ENCODE peak calls at places on chromosomes 13 and 19, in seven cellular contexts. One of them, this sample, is unnamed.

GRCh38 chr19:58569943-58570670 is 3.0 kb downstream of the MZF1 start:
- DNase-seq in neural crest cell: no peak
- DNase-seq in aorta: peak
- DNase-seq in mucosa of gallbladder: no peak
- DNase-seq in epithelial cell of prostate: no peak
- DNase-seq in GM12878: no peak
- DNase-seq in HEK293T: no peak
- DNase-seq in this sample: no peak

GRCh38 chr19:43610493-43610892 is 1.4 kb upstream of the SRRM5 start:
- DNase-seq in aorta: no peak
- DNase-seq in HEK293T: no peak
- DNase-seq in GM12878: no peak
- DNase-seq in neural crest cell: no peak
- DNase-seq in mucosa of gallbladder: no peak
- DNase-seq in epithelial cell of prostate: no peak
- DNase-seq in this sample: no peak

GRCh38 chr13:21124853-21125252 is 51.5 kb downstream of the SKA3 start:
- DNase-seq in aorta: no peak
- DNase-seq in mucosa of gallbladder: no peak
- DNase-seq in neural crest cell: no peak
- DNase-seq in epithelial cell of prostate: peak
- DNase-seq in GM12878: no peak
- DNase-seq in HEK293T: peak
- DNase-seq in this sample: no peak

GRCh38 chr19:18542936-18543813 is at the start of gene FKBP8:
- DNase-seq in aorta: peak
- DNase-seq in mucosa of gallbladder: peak
- DNase-seq in neural crest cell: peak
- DNase-seq in GM12878: no peak
- DNase-seq in epithelial cell of prostate: peak
- DNase-seq in HEK293T: peak
- DNase-seq in this sample: peak

GRCh38 chr13:113848431-113849260 is 15.2 kb downstream of the GAS6 start:
- DNase-seq in mucosa of gallbladder: no peak
- DNase-seq in GM12878: no peak
- DNase-seq in epithelial cell of prostate: no peak
- DNase-seq in HEK293T: no peak
- DNase-seq in aorta: no peak
- DNase-seq in neural crest cell: no peak
- DNase-seq in this sample: no peak

GRCh38 chr13:113932060-113932459 is 41.8 kb downstream of the C13orf46 start:
- DNase-seq in epithelial cell of prostate: no peak
- DNase-seq in GM12878: no peak
- DNase-seq in mucosa of gallbladder: no peak
- DNase-seq in neural crest cell: no peak
- DNase-seq in HEK293T: no peak
- DNase-seq in aorta: peak
- DNase-seq in this sample: no peak

GRCh38 chr19:5436101-5436947 is 18.9 kb upstream of the ZNRF4 start:
- DNase-seq in aorta: no peak
- DNase-seq in GM12878: no peak
- DNase-seq in mucosa of gallbladder: no peak
- DNase-seq in neural crest cell: peak
- DNase-seq in epithelial cell of prostate: no peak
- DNase-seq in HEK293T: peak
- DNase-seq in this sample: no peak

GRCh38 chr19:610801-611505 is 21.3 kb downstream of the HCN2 start:
- DNase-seq in epithelial cell of prostate: no peak
- DNase-seq in HEK293T: no peak
- DNase-seq in GM12878: no peak
- DNase-seq in mucosa of gallbladder: peak
- DNase-seq in neural crest cell: no peak
- DNase-seq in aorta: no peak
- DNase-seq in this sample: no peak

GRCh38 chr19:1259873-1260748 is 9.0 kb upstream of the CIRBP start:
- DNase-seq in HEK293T: no peak
- DNase-seq in GM12878: no peak
- DNase-seq in mucosa of gallbladder: no peak
- DNase-seq in epithelial cell of prostate: no peak
- DNase-seq in aorta: no peak
- DNase-seq in neural crest cell: no peak
- DNase-seq in this sample: no peak

GRCh38 chr13:74200081-74200480 is 65.9 kb upstream of the KLF12 start:
- DNase-seq in aorta: no peak
- DNase-seq in epithelial cell of prostate: no peak
- DNase-seq in HEK293T: no peak
- DNase-seq in mucosa of gallbladder: no peak
- DNase-seq in neural crest cell: no peak
- DNase-seq in GM12878: no peak
- DNase-seq in this sample: no peak

GRCh38 chr13:109657395-109657794 is 129.0 kb downstream of the IRS2 start:
- DNase-seq in neural crest cell: no peak
- DNase-seq in GM12878: no peak
- DNase-seq in epithelial cell of prostate: no peak
- DNase-seq in aorta: no peak
- DNase-seq in mucosa of gallbladder: no peak
- DNase-seq in HEK293T: no peak
- DNase-seq in this sample: no peak

GRCh38 chr13:106372199-106373160 is 163.0 kb downstream of the EFNB2 start:
- DNase-seq in GM12878: no peak
- DNase-seq in neural crest cell: no peak
- DNase-seq in mucosa of gallbladder: no peak
- DNase-seq in HEK293T: no peak
- DNase-seq in epithelial cell of prostate: no peak
- DNase-seq in aorta: no peak
- DNase-seq in this sample: no peak

GRCh38 chr13:29315847-29316246 is 279.6 kb downstream of the SLC7A1 start:
- DNase-seq in HEK293T: no peak
- DNase-seq in epithelial cell of prostate: no peak
- DNase-seq in neural crest cell: no peak
- DNase-seq in GM12878: no peak
- DNase-seq in aorta: no peak
- DNase-seq in mucosa of gallbladder: no peak
- DNase-seq in this sample: no peak

This sample was measured in GM12864.